ENCODE peak calls at places on chromosomes 2 and 18, in eight cellular contexts. K is astrocyte of the spinal cord, U is adrenal gland, M is hepatocyte, R is brain microvascular endothelial cell, V is fibroblast of lung, B is cardiac muscle cell, O is suprapubic skin. G is an unnamed sample.

GRCh38 chr2:43941359-43941758 is 54.4 kb downstream of the LRPPRC start:
- DNase-seq in K (no peak), U (no peak), M (no peak), R (no peak), V (no peak), B (no peak), O (no peak), G (no peak)

GRCh38 chr2:37705191-37705590 is 33.7 kb upstream of the CDC42EP3 start:
- DNase-seq in K (no peak), U (no peak), M (no peak), R (no peak), V (peak; percentile 11), B (no peak), O (no peak), G (peak; percentile 17)

GRCh38 chr2:226123307-226123706 is 676.3 kb downstream of the IRS1 start:
- DNase-seq in K (peak; percentile 27), U (no peak), M (peak; percentile 15), R (no peak), V (peak; percentile 69), B (peak; percentile 53), O (no peak), G (peak; percentile 39)

GRCh38 chr2:238092486-238093035 is 7.6 kb upstream of the ESPNL start:
- DNase-seq in K (no peak), U (no peak), M (no peak), R (no peak), V (no peak), B (no peak), O (no peak), G (no peak)

GRCh38 chr2:63424329-63425078 is 163.8 kb downstream of the WDPCP start:
- DNase-seq in K (peak; percentile 41), U (no peak), M (peak; percentile 5), R (peak; percentile 59), V (peak; percentile 12), B (peak; percentile 59), O (no peak), G (peak; percentile 74)

GRCh38 chr18:76436342-76436741 is 58.7 kb downstream of the ZNF516 start:
- DNase-seq in K (no peak), U (no peak), M (no peak), R (no peak), V (no peak), B (no peak), O (no peak), G (no peak)

GRCh38 chr2:19746611-19747309 is 155.0 kb downstream of the TTC32 start:
- DNase-seq in K (peak; percentile 36), U (no peak), M (peak; percentile 45), R (no peak), V (no peak), B (peak; percentile 57), O (no peak), G (no peak)

GRCh38 chr18:26780520-26781325 is 84.8 kb downstream of the AQP4 start:
- DNase-seq in K (no peak), U (no peak), M (no peak), R (no peak), V (no peak), B (no peak), O (no peak), G (no peak)

GRCh38 chr2:187442778-187443177 is 5.3 kb downstream of the CALCRL start:
- DNase-seq in K (no peak), U (no peak), M (no peak), R (no peak), V (no peak), B (no peak), O (no peak), G (no peak)

GRCh38 chr2:174350593-174351181 is 15.9 kb downstream of the SP9 start:
- DNase-seq in K (no peak), U (no peak), M (no peak), R (no peak), V (no peak), B (no peak), O (no peak), G (no peak)

GRCh38 chr2:38462121-38462634 is 85.1 kb upstream of the ATL2 start:
- DNase-seq in K (peak; percentile 96), U (peak; percentile 53), M (peak; percentile 73), R (peak; percentile 95), V (peak; percentile 98), B (peak; percentile 95), O (no peak), G (peak; percentile 100)

GRCh38 chr18:43571078-43571689 is 293.9 kb upstream of the SYT4 start:
- DNase-seq in K (peak; percentile 72), U (peak; percentile 38), M (peak; percentile 67), R (peak; percentile 65), V (peak; percentile 25), B (peak; percentile 69), O (no peak), G (peak; percentile 65)

GRCh38 chr2:197345846-197346370 is 35.3 kb upstream of the ANKRD44 start:
- DNase-seq in K (no peak), U (no peak), M (no peak), R (no peak), V (no peak), B (no peak), O (no peak), G (peak; percentile 36)

GRCh38 chr2:8709611-8710010 is 27.8 kb downstream of the ID2 start:
- DNase-seq in K (no peak), U (no peak), M (no peak), R (no peak), V (no peak), B (no peak), O (no peak), G (no peak)

GRCh38 chr2:157339965-157340655 is 14.5 kb upstream of the ERMN start:
- DNase-seq in K (peak; percentile 42), U (no peak), M (no peak), R (no peak), V (peak; percentile 64), B (no peak), O (no peak), G (peak; percentile 32)

DNA sequence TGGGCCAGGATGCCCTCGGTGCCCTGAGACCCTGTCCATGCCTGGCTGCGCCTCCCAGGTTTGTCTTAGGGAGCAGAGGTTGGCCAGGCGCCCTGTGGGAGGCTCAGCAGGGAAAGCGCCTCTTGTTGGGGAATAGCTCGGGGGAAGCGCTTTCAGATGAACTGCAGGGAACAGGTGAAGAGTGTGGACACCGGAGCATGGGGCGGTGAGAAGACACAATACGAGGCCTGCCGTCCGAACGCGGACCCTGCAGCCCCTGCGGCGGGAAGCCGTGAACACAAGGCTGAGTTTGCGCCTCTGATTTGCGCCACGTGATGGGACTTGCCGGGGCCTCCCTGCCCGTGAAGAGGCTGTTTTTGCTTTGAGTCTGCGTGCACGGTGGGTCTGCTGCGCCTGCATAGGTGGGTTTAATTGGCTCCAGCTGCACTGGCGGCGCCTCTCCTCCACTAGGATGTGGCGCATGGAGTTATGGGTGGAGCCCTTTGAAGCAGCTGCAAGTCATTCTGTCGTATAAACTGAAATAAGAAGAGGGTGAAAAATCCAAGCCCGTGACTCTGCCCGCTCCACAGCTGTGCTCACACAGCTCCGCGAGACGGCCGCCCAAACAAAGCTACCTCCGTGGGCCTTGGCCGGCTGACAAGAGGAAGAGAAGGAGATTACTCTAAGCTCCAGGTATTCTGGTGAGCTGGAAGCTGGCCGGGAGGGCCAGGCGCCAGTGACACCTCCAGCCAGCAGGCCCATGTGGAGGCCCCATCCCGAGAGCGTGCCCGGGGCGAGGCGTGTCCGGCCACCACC is 103.5 kb upstream of the CTDP1 start:
- DNase-seq in K (peak; percentile 64), U (no peak), M (peak; percentile 73), R (peak; percentile 26), V (peak; percentile 84), B (peak; percentile 62), O (peak; percentile 56), G (peak; percentile 33)
- H3K4me3 ChIP-seq in K (no peak overlapping the region), U (no peak overlapping the region), M (no peak overlapping the region), R (no peak overlapping the region), V (no peak overlapping the region), B (no peak overlapping the region), O (no peak overlapping the region), G (no peak overlapping the region)

GRCh38 chr18:42274488-42275137 is 319.6 kb downstream of the PIK3C3 start:
- DNase-seq in K (peak; percentile 33), U (no peak), M (peak; percentile 21), R (peak; percentile 3), V (peak; percentile 42), B (peak; percentile 64), O (no peak), G (peak; percentile 13)
- TF ChIP-seq CTCF in K (no peak), U (no peak), M (peak; percentile 35), R (peak; percentile 50), V (peak; percentile 1), B (peak; percentile 33), O (no peak), G (no peak)

DNA sequence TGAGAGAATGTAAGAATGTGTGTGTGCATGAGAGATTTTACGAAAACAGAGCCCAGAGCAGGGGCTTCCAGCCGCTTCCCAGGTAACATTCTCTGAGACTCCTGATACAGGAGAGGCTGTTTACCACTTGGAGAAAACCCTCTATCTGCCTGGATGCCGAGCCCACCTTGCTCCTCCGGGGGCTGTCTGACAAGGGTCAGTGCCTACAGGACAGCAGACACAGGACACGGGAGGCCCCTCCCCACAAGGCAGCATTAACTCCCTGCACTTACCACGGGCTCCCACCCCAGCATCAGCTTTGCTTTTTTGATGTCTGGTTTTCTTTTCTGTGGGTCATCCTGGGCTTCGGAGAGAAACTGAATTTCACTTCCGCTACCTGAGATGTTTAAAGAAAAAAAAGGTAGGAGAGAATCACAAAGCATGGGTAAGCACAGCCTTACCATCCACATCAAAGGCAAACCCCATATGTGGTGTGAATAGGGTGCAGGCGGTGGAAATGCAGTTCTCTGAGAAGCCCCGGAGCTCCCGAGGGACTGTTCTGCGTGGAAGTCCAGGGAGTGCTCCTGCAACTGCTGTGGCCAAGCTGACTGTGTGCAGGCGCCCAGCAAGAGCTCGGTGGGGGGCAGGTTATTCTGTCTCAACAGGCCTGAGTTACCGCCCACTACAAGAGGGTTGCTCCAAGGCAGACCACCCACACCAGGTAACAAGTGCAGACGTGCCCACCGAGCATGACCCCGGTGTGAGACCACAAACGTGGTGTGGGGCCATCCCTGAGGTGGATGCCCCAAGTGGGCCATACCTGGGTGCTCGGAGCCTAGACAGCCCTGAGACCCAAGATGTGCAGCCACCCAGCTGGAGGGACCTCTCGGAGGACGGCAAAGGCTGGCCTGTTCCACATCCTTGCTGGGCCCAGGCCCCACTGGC is 97.4 kb downstream of the UXS1 start:
- DNase-seq in K (no peak), U (no peak), M (no peak), R (no peak), V (no peak), B (no peak), O (no peak), G (no peak)
- H3K4me3 ChIP-seq in K (no peak overlapping the region), U (no peak overlapping the region), M (no peak overlapping the region), R (no peak overlapping the region), V (no peak overlapping the region), B (no peak overlapping the region), O (no peak overlapping the region), G (no peak overlapping the region)

GRCh38 chr18:58451115-58451971 is 177.5 kb downstream of the ALPK2 start:
- DNase-seq in K (no peak), U (no peak), M (no peak), R (no peak), V (no peak), B (no peak), O (no peak), G (no peak)

GRCh38 chr18:58447342-58448190 is 181.3 kb downstream of the ALPK2 start:
- DNase-seq in K (peak; percentile 37), U (no peak), M (no peak), R (no peak), V (peak; percentile 20), B (peak; percentile 19), O (no peak), G (no peak)

GRCh38 chr18:58446661-58447060 is 182.2 kb downstream of the ALPK2 start:
- DNase-seq in K (no peak), U (no peak), M (no peak), R (no peak), V (no peak), B (no peak), O (no peak), G (no peak)

GRCh38 chr18:58451972-58452334 is 176.9 kb downstream of the ALPK2 start:
- DNase-seq in K (no peak), U (no peak), M (no peak), R (no peak), V (no peak), B (no peak), O (no peak), G (no peak)

GRCh38 chr18:58449366-58449935 is 179.4 kb downstream of the ALPK2 start:
- DNase-seq in K (no peak), U (no peak), M (no peak), R (no peak), V (no peak), B (no peak), O (no peak), G (no peak)
- TF ChIP-seq CTCF in K (no peak), U (no peak), M (no peak), R (no peak), V (no peak), B (no peak), O (no peak), G (no peak)